ENCODE peak calls at places on chromosomes 3 and 15, in eight cellular contexts. H, D, J, G, S, P, N and E are unnamed samples.

GRCh38 chr3:2957115-2957514 is 153.1 kb downstream of the IL5RA start:
- DNase-seq in P (no peak), N (no peak), H (no peak), J (no peak), S (no peak), G (no peak), D (no peak), E (no peak)

GRCh38 chr3:23921052-23921511 is 4.2 kb downstream of the RPL15 start:
- DNase-seq in P (no peak), S (no peak), D (no peak), G (no peak), H (no peak), J (no peak), N (no peak), E (no peak)

GRCh38 chr15:49309889-49310288 is 113.2 kb upstream of the FGF7 start:
- DNase-seq in J (peak; percentile 43), G (no peak), S (no peak), H (no peak), N (no peak), D (no peak), P (no peak), E (no peak)

GRCh38 chr3:38471260-38471857 is 17.7 kb downstream of the ACVR2B start:
- DNase-seq in D (no peak), H (no peak), G (no peak), N (no peak), S (no peak), J (no peak), P (no peak), E (no peak)

GRCh38 chr3:13186416-13186815 is 113.2 kb upstream of the IQSEC1 start:
- DNase-seq in J (no peak), N (no peak), D (no peak), G (no peak), S (no peak), P (peak; percentile 15), H (no peak), E (no peak)

GRCh38 chr15:97993310-97993738 is 32.8 kb downstream of the ARRDC4 start:
- DNase-seq in D (no peak), N (no peak), P (no peak), H (no peak), S (no peak), G (peak; percentile 28), J (peak; percentile 61), E (no peak)

GRCh38 chr3:193132923-193133463 is 108.0 kb upstream of the PLAAT1 start:
- DNase-seq in H (no peak), G (peak; percentile 31), N (no peak), D (no peak), J (peak; percentile 67), S (no peak), P (no peak), E (no peak)

GRCh38 chr15:98131924-98132323 is 171.4 kb downstream of the ARRDC4 start:
- DNase-seq in D (no peak), H (no peak), J (no peak), S (no peak), P (no peak), N (no peak), G (no peak), E (no peak)

GRCh38 chr3:33439421-33440327 is 531 bp downstream of the UBP1 start:
- DNase-seq in S (peak; percentile 40), P (peak; percentile 89), N (peak; percentile 73), D (peak; percentile 63), H (peak; percentile 64), G (peak; percentile 31), J (peak; percentile 33), E (no peak)

GRCh38 chr15:61037031-61037430 is 192.1 kb downstream of the RORA start:
- DNase-seq in H (no peak), P (no peak), D (no peak), S (no peak), J (peak; percentile 87), G (no peak), N (no peak), E (no peak)

GRCh38 chr3:65995030-65995429 is 43.7 kb downstream of the MAGI1 start:
- DNase-seq in D (no peak), P (peak; percentile 54), N (no peak), H (no peak), S (no peak), G (peak; percentile 33), J (peak; percentile 45), E (no peak)

GRCh38 chr15:90114451-90114901 is 12.2 kb upstream of the IDH2 start:
- DNase-seq in N (no peak), D (no peak), J (no peak), P (no peak), G (no peak), H (no peak), S (no peak), E (no peak)

GRCh38 chr3:124132813-124133212 is 140.9 kb upstream of the ROPN1 start:
- DNase-seq in N (no peak), S (no peak), D (no peak), J (no peak), G (no peak), H (no peak), P (no peak), E (no peak)

GRCh38 chr15:59999064-59999377 is 5.1 kb upstream of the FOXB1 start:
- DNase-seq in N (no peak), D (no peak), P (no peak), J (no peak), S (no peak), G (no peak), H (no peak), E (peak; percentile 44)

GRCh38 chr15:58462973-58463663 is 31.3 kb downstream of the LIPC start:
- DNase-seq in H (no peak), J (no peak), N (no peak), G (no peak), S (no peak), D (no peak), P (no peak), E (no peak)

GRCh38 chr3:156681003-156681402 is 6.6 kb downstream of the TIPARP start:
- DNase-seq in H (no peak), S (no peak), N (no peak), P (peak; percentile 54), J (peak; percentile 89), G (peak; percentile 88), D (no peak), E (peak; percentile 21)

GRCh38 chr3:31092748-31093607 is 198.5 kb upstream of the GADL1 start:
- DNase-seq in P (no peak), G (no peak), S (no peak), H (no peak), N (no peak), J (peak; percentile 41), D (no peak), E (no peak)

GRCh38 chr3:127587876-127588275 is 2.7 kb downstream of the TPRA1 start:
- DNase-seq in S (no peak), J (no peak), D (no peak), G (no peak), H (no peak), P (no peak), N (no peak), E (no peak)

GRCh38 chr3:195559723-195560409 is 16.7 kb upstream of the PPP1R2 start:
- DNase-seq in P (no peak), D (no peak), N (no peak), S (no peak), G (peak; percentile 78), H (no peak), J (no peak), E (no peak)

GRCh38 chr3:107942244-107942643 is 148.6 kb downstream of the CD47 start:
- DNase-seq in S (peak; percentile 21), J (no peak), H (no peak), G (peak; percentile 86), D (no peak), P (no peak), N (no peak), E (no peak)

GRCh38 chr3:124491098-124491497 is 239.2 kb upstream of the UMPS start:
- DNase-seq in D (no peak), S (no peak), J (no peak), P (no peak), G (no peak), N (no peak), H (no peak), E (no peak)

GRCh38 chr15:67181221-67181639 is 73.2 kb downstream of the AAGAB start:
- DNase-seq in P (no peak), S (no peak), G (no peak), N (no peak), H (no peak), D (peak; percentile 21), J (no peak), E (no peak)

GRCh38 chr3:152595975-152596832 is 238.7 kb upstream of the P2RY1 start:
- DNase-seq in H (no peak), G (no peak), D (peak; percentile 71), S (no peak), N (no peak), P (peak; percentile 75), J (peak; percentile 90), E (no peak)

GRCh38 chr3:24475945-24476344 is 18.7 kb downstream of the THRB start:
- DNase-seq in H (no peak), D (no peak), J (no peak), N (no peak), S (no peak), P (no peak), G (peak; percentile 63), E (no peak)

GRCh38 chr3:149547954-149548728 is 73.6 kb downstream of the TM4SF4 start:
- DNase-seq in D (no peak), P (peak; percentile 81), S (no peak), N (no peak), G (peak; percentile 72), H (no peak), J (peak; percentile 98), E (no peak)

GRCh38 chr15:101142711-101143110 is 109.1 kb downstream of the CHSY1 start:
- DNase-seq in H (no peak), D (no peak), J (no peak), N (no peak), S (no peak), G (no peak), P (no peak), E (no peak)

GRCh38 chr15:84911879-84912660 is 27.6 kb downstream of the SLC28A1 start:
- DNase-seq in D (no peak), S (no peak), N (no peak), G (peak; percentile 96), J (peak; percentile 100), H (no peak), P (peak; percentile 95), E (no peak)

GRCh38 chr3:120435621-120436020 is 15.2 kb downstream of the FSTL1 start:
- DNase-seq in N (no peak), P (peak; percentile 70), J (peak; percentile 84), H (no peak), S (no peak), G (peak; percentile 96), D (no peak), E (no peak)

GRCh38 chr3:69770976-69771634 is 31.8 kb downstream of the MITF start:
- DNase-seq in H (no peak), P (no peak), N (no peak), J (no peak), G (peak; percentile 79), S (no peak), D (no peak), E (no peak)

GRCh38 chr3:136078421-136079364 is 113.2 kb downstream of the PPP2R3A start:
- DNase-seq in S (no peak), D (peak; percentile 48), P (peak; percentile 71), G (peak; percentile 41), H (no peak), N (no peak), J (peak; percentile 62), E (no peak)

GRCh38 chr3:7444886-7445285 is 584.0 kb downstream of the GRM7 start:
- DNase-seq in S (no peak), N (no peak), G (no peak), D (no peak), J (no peak), P (no peak), H (no peak), E (no peak)

GRCh38 chr15:67433495-67434099 is 87.3 kb upstream of the C15orf61 start:
- DNase-seq in N (peak; percentile 66), H (no peak), D (peak; percentile 43), G (peak; percentile 67), S (no peak), P (peak; percentile 78), J (peak; percentile 70), E (peak; percentile 65)

GRCh38 chr15:83379574-83379973 is 67.6 kb upstream of the SH3GL3 start:
- DNase-seq in G (peak; percentile 97), N (no peak), P (peak; percentile 13), H (no peak), S (no peak), D (no peak), J (no peak), E (peak; percentile 34)

GRCh38 chr15:44315164-44315563 is 26.6 kb downstream of the GOLM2 start:
- DNase-seq in S (no peak), J (no peak), H (no peak), D (no peak), N (no peak), P (no peak), G (no peak), E (no peak)